ENCODE peak calls at places on chromosomes 16 and 17, in seven cellular contexts. One of them, this sample, is unnamed.
A peak's percentile ranks its signal among the peaks of the same experiment; 100 is the strongest.

GRCh38 chr16:4800290-4801041 is 2.0 kb downstream of the ROGDI start:
- DNase-seq in thoracic aorta: no peak
- DNase-seq in endothelial cell: peak; percentile 34
- DNase-seq in testis: peak; percentile 50
- DNase-seq in Peyer's patch: peak; percentile 84
- DNase-seq in neural crest cell: no peak
- DNase-seq in fibroblast of villous mesenchyme: no peak
- DNase-seq in this sample: peak; percentile 41

GRCh38 chr16:56505174-56505573 is 14.7 kb downstream of the BBS2 start:
- DNase-seq in thoracic aorta: no peak
- DNase-seq in endothelial cell: no peak
- DNase-seq in testis: no peak
- DNase-seq in Peyer's patch: no peak
- DNase-seq in neural crest cell: no peak
- DNase-seq in fibroblast of villous mesenchyme: no peak
- DNase-seq in this sample: no peak

GRCh38 chr17:72916991-72917390 is 175.5 kb downstream of the SLC39A11 start:
- DNase-seq in thoracic aorta: no peak
- DNase-seq in endothelial cell: no peak
- DNase-seq in testis: no peak
- DNase-seq in Peyer's patch: no peak
- DNase-seq in neural crest cell: no peak
- DNase-seq in fibroblast of villous mesenchyme: no peak
- DNase-seq in this sample: no peak

GRCh38 chr17:63786961-63787711 is 13.2 kb downstream of the DDX42 start:
- DNase-seq in thoracic aorta: no peak
- DNase-seq in endothelial cell: no peak
- DNase-seq in testis: no peak
- DNase-seq in Peyer's patch: no peak
- DNase-seq in neural crest cell: no peak
- DNase-seq in fibroblast of villous mesenchyme: no peak
- DNase-seq in this sample: no peak

GRCh38 chr16:78770353-78771091 is 671.1 kb downstream of the WWOX start:
- DNase-seq in thoracic aorta: peak; percentile 18
- DNase-seq in endothelial cell: peak; percentile 66
- DNase-seq in testis: peak; percentile 86
- DNase-seq in Peyer's patch: peak; percentile 80
- DNase-seq in neural crest cell: peak; percentile 61
- DNase-seq in fibroblast of villous mesenchyme: peak; percentile 73
- DNase-seq in this sample: peak; percentile 66

GRCh38 chr16:1971678-1972489 is at the start of gene TBL3:
- DNase-seq in thoracic aorta: peak; percentile 73
- DNase-seq in endothelial cell: peak; percentile 95
- DNase-seq in testis: peak; percentile 94
- DNase-seq in Peyer's patch: peak; percentile 96
- DNase-seq in neural crest cell: peak; percentile 89
- DNase-seq in fibroblast of villous mesenchyme: peak; percentile 95
- DNase-seq in this sample: peak; percentile 98

GRCh38 chr17:46995841-46996571 is 17.0 kb upstream of the RPRML start:
- DNase-seq in thoracic aorta: no peak
- DNase-seq in endothelial cell: no peak
- DNase-seq in testis: no peak
- DNase-seq in Peyer's patch: no peak
- DNase-seq in neural crest cell: no peak
- DNase-seq in fibroblast of villous mesenchyme: peak; percentile 22
- DNase-seq in this sample: no peak

GRCh38 chr17:64343833-64344637 is 46.6 kb downstream of the PECAM1 start:
- DNase-seq in thoracic aorta: no peak
- DNase-seq in endothelial cell: peak; percentile 30
- DNase-seq in testis: peak; percentile 47
- DNase-seq in Peyer's patch: no peak
- DNase-seq in neural crest cell: no peak
- DNase-seq in fibroblast of villous mesenchyme: peak; percentile 82
- DNase-seq in this sample: no peak

GRCh38 chr17:72591500-72592241 is 470.9 kb downstream of the SOX9 start:
- DNase-seq in thoracic aorta: no peak
- DNase-seq in endothelial cell: no peak
- DNase-seq in testis: no peak
- DNase-seq in Peyer's patch: peak; percentile 59
- DNase-seq in neural crest cell: peak; percentile 25
- DNase-seq in fibroblast of villous mesenchyme: no peak
- DNase-seq in this sample: no peak

GRCh38 chr17:43636446-43636845 is 25.3 kb downstream of the MEOX1 start:
- DNase-seq in thoracic aorta: no peak
- DNase-seq in endothelial cell: no peak
- DNase-seq in testis: no peak
- DNase-seq in Peyer's patch: no peak
- DNase-seq in neural crest cell: no peak
- DNase-seq in fibroblast of villous mesenchyme: no peak
- DNase-seq in this sample: no peak

GRCh38 chr16:79391395-79391794 is 209.1 kb downstream of the MAF start:
- DNase-seq in thoracic aorta: no peak
- DNase-seq in endothelial cell: no peak
- DNase-seq in testis: no peak
- DNase-seq in Peyer's patch: no peak
- DNase-seq in neural crest cell: no peak
- DNase-seq in fibroblast of villous mesenchyme: no peak
- DNase-seq in this sample: no peak

GRCh38 chr16:9297437-9298113 is 206.1 kb downstream of the HAPSTR1 start:
- DNase-seq in thoracic aorta: no peak
- DNase-seq in endothelial cell: peak; percentile 62
- DNase-seq in testis: peak; percentile 54
- DNase-seq in Peyer's patch: no peak
- DNase-seq in neural crest cell: peak; percentile 45
- DNase-seq in fibroblast of villous mesenchyme: no peak
- DNase-seq in this sample: peak; percentile 10

GRCh38 chr17:45844695-45845375 is at the start of gene SPPL2C:
- DNase-seq in thoracic aorta: no peak
- DNase-seq in endothelial cell: no peak
- DNase-seq in testis: no peak
- DNase-seq in Peyer's patch: no peak
- DNase-seq in neural crest cell: no peak
- DNase-seq in fibroblast of villous mesenchyme: no peak
- DNase-seq in this sample: no peak

GRCh38 chr17:65095465-65095864 is 38.9 kb upstream of the GNA13 start:
- DNase-seq in thoracic aorta: no peak
- DNase-seq in endothelial cell: no peak
- DNase-seq in testis: no peak
- DNase-seq in Peyer's patch: no peak
- DNase-seq in neural crest cell: no peak
- DNase-seq in fibroblast of villous mesenchyme: no peak
- DNase-seq in this sample: no peak

GRCh38 chr17:36504156-36504545 is 17.7 kb downstream of the ZNHIT3 start:
- DNase-seq in thoracic aorta: no peak
- DNase-seq in endothelial cell: no peak
- DNase-seq in testis: no peak
- DNase-seq in Peyer's patch: no peak
- DNase-seq in neural crest cell: no peak
- DNase-seq in fibroblast of villous mesenchyme: no peak
- DNase-seq in this sample: no peak

GRCh38 chr17:67582632-67583230 is 135.0 kb upstream of the NOL11 start:
- DNase-seq in thoracic aorta: no peak
- DNase-seq in endothelial cell: no peak
- DNase-seq in testis: peak; percentile 62
- DNase-seq in Peyer's patch: peak; percentile 68
- DNase-seq in neural crest cell: no peak
- DNase-seq in fibroblast of villous mesenchyme: peak; percentile 33
- DNase-seq in this sample: no peak

GRCh38 chr16:31699601-31700000 is 171.9 kb downstream of the AHSP start:
- DNase-seq in thoracic aorta: no peak
- DNase-seq in endothelial cell: no peak
- DNase-seq in testis: no peak
- DNase-seq in Peyer's patch: no peak
- DNase-seq in neural crest cell: no peak
- DNase-seq in fibroblast of villous mesenchyme: no peak
- DNase-seq in this sample: no peak

GRCh38 chr16:48963306-48963705 is 318.3 kb downstream of the CBLN1 start:
- DNase-seq in thoracic aorta: no peak
- DNase-seq in endothelial cell: no peak
- DNase-seq in testis: no peak
- DNase-seq in Peyer's patch: no peak
- DNase-seq in neural crest cell: no peak
- DNase-seq in fibroblast of villous mesenchyme: no peak
- DNase-seq in this sample: no peak

GRCh38 chr16:78629173-78629572 is 529.7 kb downstream of the WWOX start:
- DNase-seq in thoracic aorta: no peak
- DNase-seq in endothelial cell: no peak
- DNase-seq in testis: no peak
- DNase-seq in Peyer's patch: no peak
- DNase-seq in neural crest cell: no peak
- DNase-seq in fibroblast of villous mesenchyme: no peak
- DNase-seq in this sample: no peak

GRCh38 chr16:87653234-87653633 is 50.9 kb downstream of the JPH3 start:
- DNase-seq in thoracic aorta: no peak
- DNase-seq in endothelial cell: no peak
- DNase-seq in testis: no peak
- DNase-seq in Peyer's patch: no peak
- DNase-seq in neural crest cell: no peak
- DNase-seq in fibroblast of villous mesenchyme: no peak
- DNase-seq in this sample: no peak
- TF ChIP-seq CTCF in thoracic aorta: no peak
- TF ChIP-seq CTCF in endothelial cell: peak; percentile 89
- TF ChIP-seq CTCF in testis: no peak
- TF ChIP-seq CTCF in Peyer's patch: no peak
- TF ChIP-seq CTCF in neural crest cell: peak; percentile 54
- TF ChIP-seq CTCF in fibroblast of villous mesenchyme: peak; percentile 46
- TF ChIP-seq CTCF in this sample: peak; percentile 29

GRCh38 chr17:76367647-76368046 is 13.9 kb upstream of the PRPSAP1 start:
- DNase-seq in thoracic aorta: no peak
- DNase-seq in endothelial cell: no peak
- DNase-seq in testis: no peak
- DNase-seq in Peyer's patch: no peak
- DNase-seq in neural crest cell: no peak
- DNase-seq in fibroblast of villous mesenchyme: no peak
- DNase-seq in this sample: no peak

GRCh38 chr17:76368545-76368944 is 14.8 kb upstream of the PRPSAP1 start:
- DNase-seq in thoracic aorta: no peak
- DNase-seq in endothelial cell: no peak
- DNase-seq in testis: no peak
- DNase-seq in Peyer's patch: no peak
- DNase-seq in neural crest cell: no peak
- DNase-seq in fibroblast of villous mesenchyme: peak; percentile 61
- DNase-seq in this sample: no peak

GRCh38 chr17:76369804-76370203 is 14.6 kb upstream of the SPHK1 start:
- DNase-seq in thoracic aorta: no peak
- DNase-seq in endothelial cell: no peak
- DNase-seq in testis: no peak
- DNase-seq in Peyer's patch: no peak
- DNase-seq in neural crest cell: no peak
- DNase-seq in fibroblast of villous mesenchyme: no peak
- DNase-seq in this sample: no peak

GRCh38 chr17:76371656-76372628 is 12.5 kb upstream of the SPHK1 start:
- DNase-seq in thoracic aorta: no peak
- DNase-seq in endothelial cell: no peak
- DNase-seq in testis: no peak
- DNase-seq in Peyer's patch: no peak
- DNase-seq in neural crest cell: no peak
- DNase-seq in fibroblast of villous mesenchyme: peak; percentile 94
- DNase-seq in this sample: no peak

DNA sequence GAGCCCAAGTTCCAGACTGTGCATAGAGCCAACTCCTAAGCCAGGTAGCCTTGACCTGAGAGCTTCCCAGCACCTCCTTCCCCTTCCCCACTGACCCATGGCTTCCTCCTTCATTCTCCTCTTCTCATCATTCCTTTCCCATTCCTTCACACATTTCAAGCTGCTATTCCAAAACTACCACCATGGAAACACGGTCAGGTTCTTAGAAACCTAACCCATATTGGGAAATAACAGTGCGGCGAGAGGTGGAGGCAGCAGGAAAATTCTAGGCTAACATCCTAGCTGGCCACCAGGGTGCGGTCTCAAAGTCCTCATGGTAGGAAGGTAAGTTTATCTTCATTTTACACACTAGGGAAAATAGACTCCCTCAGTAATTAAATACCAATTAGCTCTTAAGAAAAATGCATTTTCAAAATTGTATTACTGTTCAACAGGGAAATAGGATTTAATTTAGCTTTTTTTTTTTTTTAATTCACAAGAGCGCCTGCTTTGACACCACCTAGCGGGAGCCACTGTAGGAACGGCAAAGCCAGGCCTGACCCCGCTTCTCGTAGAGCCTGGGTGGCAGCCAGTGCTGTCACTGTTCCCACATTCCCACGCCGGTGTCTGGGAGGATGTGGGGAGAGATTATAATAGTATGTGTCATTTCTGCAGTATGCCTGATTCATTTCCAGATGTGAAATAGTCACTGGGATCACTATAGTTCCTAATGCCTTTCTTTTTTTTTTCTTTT is 14.0 kb upstream of the SPHK1 start:
- DNase-seq in thoracic aorta: peak; percentile 77
- DNase-seq in endothelial cell: no peak
- DNase-seq in testis: peak; percentile 63
- DNase-seq in Peyer's patch: no peak
- DNase-seq in neural crest cell: no peak
- DNase-seq in fibroblast of villous mesenchyme: peak; percentile 91
- DNase-seq in this sample: no peak
- TF ChIP-seq CTCF in thoracic aorta: peak; percentile 72
- TF ChIP-seq CTCF in endothelial cell: no peak
- TF ChIP-seq CTCF in testis: peak; percentile 13
- TF ChIP-seq CTCF in Peyer's patch: peak; percentile 29
- TF ChIP-seq CTCF in neural crest cell: peak; percentile 35
- TF ChIP-seq CTCF in fibroblast of villous mesenchyme: peak; percentile 63
- TF ChIP-seq CTCF in this sample: no peak

GRCh38 chr17:28346746-28347246 is 10.5 kb downstream of the POLDIP2 start:
- DNase-seq in thoracic aorta: no peak
- DNase-seq in endothelial cell: peak; percentile 23
- DNase-seq in testis: peak; percentile 81
- DNase-seq in Peyer's patch: peak; percentile 33
- DNase-seq in neural crest cell: no peak
- DNase-seq in fibroblast of villous mesenchyme: peak; percentile 89
- DNase-seq in this sample: no peak
- TF ChIP-seq CTCF in thoracic aorta: no peak
- TF ChIP-seq CTCF in endothelial cell: peak; percentile 17
- TF ChIP-seq CTCF in testis: peak; percentile 54
- TF ChIP-seq CTCF in Peyer's patch: peak; percentile 32
- TF ChIP-seq CTCF in neural crest cell: peak; percentile 43
- TF ChIP-seq CTCF in fibroblast of villous mesenchyme: peak; percentile 63
- TF ChIP-seq CTCF in this sample: peak; percentile 38

GRCh38 chr17:42163113-42163512 is 8.3 kb upstream of the RAB5C start:
- DNase-seq in thoracic aorta: no peak
- DNase-seq in endothelial cell: peak; percentile 67
- DNase-seq in testis: no peak
- DNase-seq in Peyer's patch: no peak
- DNase-seq in neural crest cell: no peak
- DNase-seq in fibroblast of villous mesenchyme: no peak
- DNase-seq in this sample: peak; percentile 70
- TF ChIP-seq CTCF in thoracic aorta: no peak
- TF ChIP-seq CTCF in endothelial cell: peak; percentile 67
- TF ChIP-seq CTCF in testis: no peak
- TF ChIP-seq CTCF in Peyer's patch: peak; percentile 33
- TF ChIP-seq CTCF in neural crest cell: peak; percentile 50
- TF ChIP-seq CTCF in fibroblast of villous mesenchyme: peak; percentile 41
- TF ChIP-seq CTCF in this sample: peak; percentile 61